ENCODE peak calls at places on chromosomes 3 and 15, in six cellular contexts. One of them, this sample, is unnamed.

GRCh38 chr3:64187065-64187959 is 38.0 kb downstream of the PRICKLE2 start:
- DNase-seq in vagina: no peak
- DNase-seq in IMR-90: peak; percentile 99
- DNase-seq in left ventricle myocardium inferior: peak; percentile 75
- DNase-seq in lower lobe of right lung: peak; percentile 51
- DNase-seq in foreskin fibroblast: peak; percentile 90
- DNase-seq in this sample: no peak

GRCh38 chr15:50685976-50686467 is 575 bp downstream of the TRPM7 start:
- DNase-seq in vagina: no peak
- DNase-seq in IMR-90: peak; percentile 47
- DNase-seq in left ventricle myocardium inferior: peak; percentile 73
- DNase-seq in lower lobe of right lung: peak; percentile 72
- DNase-seq in foreskin fibroblast: peak; percentile 36
- DNase-seq in this sample: peak; percentile 71

GRCh38 chr15:38058596-38059075 is 124.2 kb downstream of the TMCO5A start:
- DNase-seq in vagina: no peak
- DNase-seq in IMR-90: peak; percentile 28
- DNase-seq in left ventricle myocardium inferior: no peak
- DNase-seq in lower lobe of right lung: no peak
- DNase-seq in foreskin fibroblast: no peak
- DNase-seq in this sample: no peak

GRCh38 chr3:66153961-66154923 is 66.6 kb upstream of the SLC25A26 start:
- DNase-seq in vagina: no peak
- DNase-seq in IMR-90: peak; percentile 35
- DNase-seq in left ventricle myocardium inferior: peak; percentile 19
- DNase-seq in lower lobe of right lung: no peak
- DNase-seq in foreskin fibroblast: peak; percentile 41
- DNase-seq in this sample: no peak

GRCh38 chr3:141710888-141711616 is 27.0 kb upstream of the RNF7 start:
- DNase-seq in vagina: no peak
- DNase-seq in IMR-90: peak; percentile 94
- DNase-seq in left ventricle myocardium inferior: no peak
- DNase-seq in lower lobe of right lung: no peak
- DNase-seq in foreskin fibroblast: peak; percentile 87
- DNase-seq in this sample: no peak

GRCh38 chr15:77853008-77853328 is 220.3 kb upstream of the LINGO1 start:
- DNase-seq in vagina: no peak
- DNase-seq in IMR-90: no peak
- DNase-seq in left ventricle myocardium inferior: no peak
- DNase-seq in lower lobe of right lung: no peak
- DNase-seq in foreskin fibroblast: no peak
- DNase-seq in this sample: no peak

GRCh38 chr15:95394186-95395067 is 936.1 kb upstream of the NR2F2 start:
- DNase-seq in vagina: no peak
- DNase-seq in IMR-90: peak; percentile 82
- DNase-seq in left ventricle myocardium inferior: no peak
- DNase-seq in lower lobe of right lung: no peak
- DNase-seq in foreskin fibroblast: no peak
- DNase-seq in this sample: no peak

GRCh38 chr15:47675735-47676134 is 41.6 kb upstream of the SEMA6D start:
- DNase-seq in vagina: no peak
- DNase-seq in IMR-90: no peak
- DNase-seq in left ventricle myocardium inferior: no peak
- DNase-seq in lower lobe of right lung: no peak
- DNase-seq in foreskin fibroblast: no peak
- DNase-seq in this sample: no peak

GRCh38 chr3:142888484-142889262 is at the start of gene PCOLCE2:
- DNase-seq in vagina: no peak
- DNase-seq in IMR-90: no peak
- DNase-seq in left ventricle myocardium inferior: peak; percentile 54
- DNase-seq in lower lobe of right lung: peak; percentile 55
- DNase-seq in foreskin fibroblast: no peak
- DNase-seq in this sample: peak; percentile 79

GRCh38 chr15:39641187-39641889 is 60.5 kb downstream of the THBS1 start:
- DNase-seq in vagina: no peak
- DNase-seq in IMR-90: peak; percentile 48
- DNase-seq in left ventricle myocardium inferior: no peak
- DNase-seq in lower lobe of right lung: no peak
- DNase-seq in foreskin fibroblast: no peak
- DNase-seq in this sample: no peak

GRCh38 chr3:150038830-150039229 is 68.1 kb upstream of the PFN2 start:
- DNase-seq in vagina: no peak
- DNase-seq in IMR-90: no peak
- DNase-seq in left ventricle myocardium inferior: no peak
- DNase-seq in lower lobe of right lung: no peak
- DNase-seq in foreskin fibroblast: no peak
- DNase-seq in this sample: no peak

GRCh38 chr15:26910715-26911114 is 43.9 kb downstream of the GABRA5 start:
- DNase-seq in vagina: no peak
- DNase-seq in IMR-90: no peak
- DNase-seq in left ventricle myocardium inferior: no peak
- DNase-seq in lower lobe of right lung: no peak
- DNase-seq in foreskin fibroblast: no peak
- DNase-seq in this sample: no peak

GRCh38 chr15:89444855-89445254 is 51.5 kb downstream of the RHCG start:
- DNase-seq in vagina: no peak
- DNase-seq in IMR-90: no peak
- DNase-seq in left ventricle myocardium inferior: no peak
- DNase-seq in lower lobe of right lung: no peak
- DNase-seq in foreskin fibroblast: no peak
- DNase-seq in this sample: no peak

GRCh38 chr3:194282436-194283122 is 68.5 kb downstream of the CPN2 start:
- DNase-seq in vagina: no peak
- DNase-seq in IMR-90: no peak
- DNase-seq in left ventricle myocardium inferior: no peak
- DNase-seq in lower lobe of right lung: peak; percentile 37
- DNase-seq in foreskin fibroblast: no peak
- DNase-seq in this sample: no peak

GRCh38 chr15:32730677-32731654 is 13.2 kb downstream of the GREM1 start:
- DNase-seq in vagina: no peak
- DNase-seq in IMR-90: no peak
- DNase-seq in left ventricle myocardium inferior: no peak
- DNase-seq in lower lobe of right lung: peak; percentile 85
- DNase-seq in foreskin fibroblast: no peak
- DNase-seq in this sample: no peak

GRCh38 chr15:90087454-90088154 is 14.7 kb downstream of the IDH2 start:
- DNase-seq in vagina: no peak
- DNase-seq in IMR-90: peak; percentile 36
- DNase-seq in left ventricle myocardium inferior: no peak
- DNase-seq in lower lobe of right lung: no peak
- DNase-seq in foreskin fibroblast: no peak
- DNase-seq in this sample: peak; percentile 67

GRCh38 chr3:128307781-128308469 is 154.6 kb downstream of the EEFSEC start:
- DNase-seq in vagina: peak; percentile 89
- DNase-seq in IMR-90: no peak
- DNase-seq in left ventricle myocardium inferior: no peak
- DNase-seq in lower lobe of right lung: no peak
- DNase-seq in foreskin fibroblast: no peak
- DNase-seq in this sample: no peak

GRCh38 chr3:42518800-42519567 is 16.5 kb downstream of the VIPR1 start:
- DNase-seq in vagina: no peak
- DNase-seq in IMR-90: no peak
- DNase-seq in left ventricle myocardium inferior: no peak
- DNase-seq in lower lobe of right lung: no peak
- DNase-seq in foreskin fibroblast: no peak
- DNase-seq in this sample: no peak

GRCh38 chr15:93088981-93089854 is at the start of gene RGMA:
- DNase-seq in vagina: no peak
- DNase-seq in IMR-90: no peak
- DNase-seq in left ventricle myocardium inferior: peak; percentile 66
- DNase-seq in lower lobe of right lung: no peak
- DNase-seq in foreskin fibroblast: no peak
- DNase-seq in this sample: no peak

GRCh38 chr3:130850846-130851245 is 43.0 kb upstream of the ATP2C1 start:
- DNase-seq in vagina: no peak
- DNase-seq in IMR-90: no peak
- DNase-seq in left ventricle myocardium inferior: no peak
- DNase-seq in lower lobe of right lung: no peak
- DNase-seq in foreskin fibroblast: no peak
- DNase-seq in this sample: no peak

GRCh38 chr3:124352143-124352528 is 360.2 kb upstream of the ROPN1 start:
- DNase-seq in vagina: no peak
- DNase-seq in IMR-90: no peak
- DNase-seq in left ventricle myocardium inferior: no peak
- DNase-seq in lower lobe of right lung: no peak
- DNase-seq in foreskin fibroblast: no peak
- DNase-seq in this sample: no peak

GRCh38 chr3:48268381-48268935 is 27.6 kb downstream of the ZNF589 start:
- DNase-seq in vagina: no peak
- DNase-seq in IMR-90: no peak
- DNase-seq in left ventricle myocardium inferior: no peak
- DNase-seq in lower lobe of right lung: peak; percentile 45
- DNase-seq in foreskin fibroblast: no peak
- DNase-seq in this sample: no peak

GRCh38 chr3:184633185-184633584 is 71.6 kb downstream of the EPHB3 start:
- DNase-seq in vagina: no peak
- DNase-seq in IMR-90: no peak
- DNase-seq in left ventricle myocardium inferior: no peak
- DNase-seq in lower lobe of right lung: no peak
- DNase-seq in foreskin fibroblast: no peak
- DNase-seq in this sample: no peak

GRCh38 chr3:140296796-140297352 is 361.9 kb downstream of the CLSTN2 start:
- DNase-seq in vagina: no peak
- DNase-seq in IMR-90: no peak
- DNase-seq in left ventricle myocardium inferior: no peak
- DNase-seq in lower lobe of right lung: no peak
- DNase-seq in foreskin fibroblast: peak; percentile 40
- DNase-seq in this sample: no peak

GRCh38 chr15:38312190-38312589 is 59.6 kb downstream of the SPRED1 start:
- DNase-seq in vagina: no peak
- DNase-seq in IMR-90: no peak
- DNase-seq in left ventricle myocardium inferior: no peak
- DNase-seq in lower lobe of right lung: no peak
- DNase-seq in foreskin fibroblast: no peak
- DNase-seq in this sample: no peak

GRCh38 chr15:77144492-77145070 is 73.7 kb upstream of the TSPAN3 start:
- DNase-seq in vagina: no peak
- DNase-seq in IMR-90: peak; percentile 97
- DNase-seq in left ventricle myocardium inferior: no peak
- DNase-seq in lower lobe of right lung: no peak
- DNase-seq in foreskin fibroblast: peak; percentile 84
- DNase-seq in this sample: no peak

GRCh38 chr15:98870788-98871187 is 136.8 kb downstream of the PGPEP1L start:
- DNase-seq in vagina: no peak
- DNase-seq in IMR-90: no peak
- DNase-seq in left ventricle myocardium inferior: peak; percentile 72
- DNase-seq in lower lobe of right lung: no peak
- DNase-seq in foreskin fibroblast: no peak
- DNase-seq in this sample: no peak

GRCh38 chr3:194871143-194871863 is 185.6 kb downstream of the FAM43A start:
- DNase-seq in vagina: no peak
- DNase-seq in IMR-90: peak; percentile 91
- DNase-seq in left ventricle myocardium inferior: peak; percentile 53
- DNase-seq in lower lobe of right lung: peak; percentile 61
- DNase-seq in foreskin fibroblast: peak; percentile 89
- DNase-seq in this sample: peak; percentile 9

GRCh38 chr3:138089091-138089490 is 26.3 kb downstream of the DZIP1L start:
- DNase-seq in vagina: no peak
- DNase-seq in IMR-90: peak; percentile 80
- DNase-seq in left ventricle myocardium inferior: no peak
- DNase-seq in lower lobe of right lung: no peak
- DNase-seq in foreskin fibroblast: peak; percentile 71
- DNase-seq in this sample: no peak

GRCh38 chr3:4532535-4533112 is 39.5 kb downstream of the ITPR1 start:
- DNase-seq in vagina: no peak
- DNase-seq in IMR-90: no peak
- DNase-seq in left ventricle myocardium inferior: no peak
- DNase-seq in lower lobe of right lung: no peak
- DNase-seq in foreskin fibroblast: no peak
- DNase-seq in this sample: no peak

GRCh38 chr15:92273732-92274131 is 119.9 kb upstream of the ST8SIA2 start:
- DNase-seq in vagina: no peak
- DNase-seq in IMR-90: no peak
- DNase-seq in left ventricle myocardium inferior: no peak
- DNase-seq in lower lobe of right lung: no peak
- DNase-seq in foreskin fibroblast: no peak
- DNase-seq in this sample: no peak

GRCh38 chr3:171460226-171461086 is at the start of gene TNIK:
- DNase-seq in vagina: no peak
- DNase-seq in IMR-90: peak; percentile 89
- DNase-seq in left ventricle myocardium inferior: peak; percentile 94
- DNase-seq in lower lobe of right lung: peak; percentile 95
- DNase-seq in foreskin fibroblast: peak; percentile 85
- DNase-seq in this sample: peak; percentile 94

GRCh38 chr3:29153811-29154210 is 127.1 kb upstream of the RBMS3 start:
- DNase-seq in vagina: no peak
- DNase-seq in IMR-90: no peak
- DNase-seq in left ventricle myocardium inferior: no peak
- DNase-seq in lower lobe of right lung: no peak
- DNase-seq in foreskin fibroblast: no peak
- DNase-seq in this sample: peak; percentile 66

GRCh38 chr3:16200411-16200810 is 25.9 kb downstream of the GALNT15 start:
- DNase-seq in vagina: no peak
- DNase-seq in IMR-90: peak; percentile 67
- DNase-seq in left ventricle myocardium inferior: no peak
- DNase-seq in lower lobe of right lung: no peak
- DNase-seq in foreskin fibroblast: no peak
- DNase-seq in this sample: no peak

GRCh38 chr15:92457642-92458041 is 64.0 kb downstream of the ST8SIA2 start:
- DNase-seq in vagina: no peak
- DNase-seq in IMR-90: no peak
- DNase-seq in left ventricle myocardium inferior: no peak
- DNase-seq in lower lobe of right lung: no peak
- DNase-seq in foreskin fibroblast: no peak
- DNase-seq in this sample: no peak

GRCh38 chr3:28575100-28575747 is 226.6 kb upstream of the AZI2 start:
- DNase-seq in vagina: no peak
- DNase-seq in IMR-90: no peak
- DNase-seq in left ventricle myocardium inferior: peak; percentile 18
- DNase-seq in lower lobe of right lung: peak; percentile 46
- DNase-seq in foreskin fibroblast: no peak
- DNase-seq in this sample: no peak

GRCh38 chr3:16618721-16619120 is 13.5 kb upstream of the DAZL start:
- DNase-seq in vagina: no peak
- DNase-seq in IMR-90: peak; percentile 16
- DNase-seq in left ventricle myocardium inferior: no peak
- DNase-seq in lower lobe of right lung: no peak
- DNase-seq in foreskin fibroblast: peak; percentile 45
- DNase-seq in this sample: no peak